ENCODE peak calls at places on chromosomes 16 and 17, in eight cellular contexts. One of them, this sample, is unnamed.
A peak's percentile ranks its signal among the peaks of the same experiment; 100 is the strongest.

GRCh38 chr16:14378684-14379467 is 251.2 kb downstream of the PARN start:
- DNase-seq in neural progenitor cell: no peak
- DNase-seq in COR-L47: no peak
- DNase-seq in NCI-H1694: no peak
- DNase-seq in EL: peak; percentile 83
- DNase-seq in GM06990: no peak
- DNase-seq in central memory CD4-positive, alpha-beta T cell: no peak
- DNase-seq in naive B cell: no peak
- DNase-seq in this sample: no peak

GRCh38 chr17:40312893-40313659 is 4.1 kb downstream of the RARA start:
- DNase-seq in EL: no peak
- DNase-seq in NCI-H1694: no peak
- DNase-seq in GM06990: no peak
- DNase-seq in COR-L47: no peak
- DNase-seq in neural progenitor cell: no peak
- DNase-seq in central memory CD4-positive, alpha-beta T cell: no peak
- DNase-seq in naive B cell: no peak
- DNase-seq in this sample: no peak

GRCh38 chr17:19447085-19447583 is 36.1 kb downstream of the RNF112 start:
- DNase-seq in naive B cell: peak; percentile 68
- DNase-seq in GM06990: no peak
- DNase-seq in NCI-H1694: peak; percentile 83
- DNase-seq in neural progenitor cell: peak; percentile 79
- DNase-seq in central memory CD4-positive, alpha-beta T cell: peak; percentile 71
- DNase-seq in COR-L47: peak; percentile 35
- DNase-seq in EL: peak; percentile 75
- DNase-seq in this sample: peak; percentile 47

GRCh38 chr17:3565143-3565542 is 7.5 kb upstream of the TRPV3 start:
- DNase-seq in COR-L47: no peak
- DNase-seq in EL: no peak
- DNase-seq in GM06990: no peak
- DNase-seq in neural progenitor cell: no peak
- DNase-seq in central memory CD4-positive, alpha-beta T cell: no peak
- DNase-seq in NCI-H1694: no peak
- DNase-seq in naive B cell: no peak
- DNase-seq in this sample: no peak

GRCh38 chr17:47875011-47875471 is 21.0 kb upstream of the SP2 start:
- DNase-seq in NCI-H1694: no peak
- DNase-seq in neural progenitor cell: no peak
- DNase-seq in COR-L47: no peak
- DNase-seq in central memory CD4-positive, alpha-beta T cell: no peak
- DNase-seq in EL: peak; percentile 62
- DNase-seq in naive B cell: no peak
- DNase-seq in GM06990: no peak
- DNase-seq in this sample: no peak

GRCh38 chr16:87854053-87854906 is 15.0 kb downstream of the SLC7A5 start:
- DNase-seq in GM06990: no peak
- DNase-seq in COR-L47: no peak
- DNase-seq in naive B cell: no peak
- DNase-seq in central memory CD4-positive, alpha-beta T cell: no peak
- DNase-seq in EL: no peak
- DNase-seq in neural progenitor cell: no peak
- DNase-seq in NCI-H1694: no peak
- DNase-seq in this sample: peak; percentile 30

GRCh38 chr17:15133143-15133542 is 132.0 kb downstream of the PMP22 start:
- DNase-seq in NCI-H1694: no peak
- DNase-seq in central memory CD4-positive, alpha-beta T cell: no peak
- DNase-seq in naive B cell: no peak
- DNase-seq in GM06990: no peak
- DNase-seq in EL: no peak
- DNase-seq in neural progenitor cell: no peak
- DNase-seq in COR-L47: no peak
- DNase-seq in this sample: no peak

GRCh38 chr17:49565948-49566491 is 9.7 kb upstream of the NXPH3 start:
- DNase-seq in EL: no peak
- DNase-seq in COR-L47: peak; percentile 16
- DNase-seq in naive B cell: no peak
- DNase-seq in neural progenitor cell: no peak
- DNase-seq in central memory CD4-positive, alpha-beta T cell: no peak
- DNase-seq in NCI-H1694: no peak
- DNase-seq in GM06990: no peak
- DNase-seq in this sample: no peak

GRCh38 chr17:38731526-38732294 is 1.6 kb downstream of the CISD3 start:
- DNase-seq in central memory CD4-positive, alpha-beta T cell: no peak
- DNase-seq in GM06990: no peak
- DNase-seq in neural progenitor cell: no peak
- DNase-seq in EL: no peak
- DNase-seq in COR-L47: no peak
- DNase-seq in NCI-H1694: no peak
- DNase-seq in naive B cell: no peak
- DNase-seq in this sample: no peak

GRCh38 chr17:28563475-28563874 is 7.8 kb downstream of the PIGS start:
- DNase-seq in naive B cell: no peak
- DNase-seq in EL: peak; percentile 90
- DNase-seq in COR-L47: no peak
- DNase-seq in neural progenitor cell: no peak
- DNase-seq in GM06990: no peak
- DNase-seq in NCI-H1694: no peak
- DNase-seq in central memory CD4-positive, alpha-beta T cell: no peak
- DNase-seq in this sample: no peak

GRCh38 chr16:28181557-28181914 is 30.2 kb downstream of the XPO6 start:
- DNase-seq in COR-L47: no peak
- DNase-seq in NCI-H1694: no peak
- DNase-seq in neural progenitor cell: no peak
- DNase-seq in central memory CD4-positive, alpha-beta T cell: no peak
- DNase-seq in GM06990: no peak
- DNase-seq in EL: peak; percentile 97
- DNase-seq in naive B cell: no peak
- DNase-seq in this sample: no peak

GRCh38 chr16:83974475-83974874 is 6.4 kb downstream of the NECAB2 start:
- DNase-seq in neural progenitor cell: no peak
- DNase-seq in central memory CD4-positive, alpha-beta T cell: no peak
- DNase-seq in NCI-H1694: no peak
- DNase-seq in COR-L47: no peak
- DNase-seq in naive B cell: no peak
- DNase-seq in EL: no peak
- DNase-seq in GM06990: no peak
- DNase-seq in this sample: no peak

GRCh38 chr16:53773881-53774280 is 69.9 kb downstream of the FTO start:
- DNase-seq in EL: no peak
- DNase-seq in central memory CD4-positive, alpha-beta T cell: no peak
- DNase-seq in neural progenitor cell: no peak
- DNase-seq in GM06990: no peak
- DNase-seq in NCI-H1694: no peak
- DNase-seq in COR-L47: no peak
- DNase-seq in naive B cell: no peak
- DNase-seq in this sample: no peak

GRCh38 chr16:70253291-70254094 is 1.8 kb upstream of the EXOSC6 start:
- DNase-seq in COR-L47: no peak
- DNase-seq in central memory CD4-positive, alpha-beta T cell: peak; percentile 14
- DNase-seq in GM06990: no peak
- DNase-seq in EL: peak; percentile 53
- DNase-seq in NCI-H1694: no peak
- DNase-seq in neural progenitor cell: peak; percentile 67
- DNase-seq in naive B cell: peak; percentile 24
- DNase-seq in this sample: peak; percentile 13

GRCh38 chr16:57185446-57185944 is 344 bp downstream of the PSME3IP1 start:
- DNase-seq in neural progenitor cell: peak; percentile 67
- DNase-seq in COR-L47: peak; percentile 34
- DNase-seq in GM06990: no peak
- DNase-seq in EL: peak; percentile 64
- DNase-seq in NCI-H1694: peak; percentile 14
- DNase-seq in naive B cell: no peak
- DNase-seq in central memory CD4-positive, alpha-beta T cell: peak; percentile 30
- DNase-seq in this sample: peak; percentile 25

GRCh38 chr16:70428178-70428998 is 10.5 kb downstream of the ST3GAL2 start:
- DNase-seq in naive B cell: no peak
- DNase-seq in COR-L47: peak; percentile 4
- DNase-seq in central memory CD4-positive, alpha-beta T cell: no peak
- DNase-seq in EL: peak; percentile 96
- DNase-seq in NCI-H1694: no peak
- DNase-seq in GM06990: peak; percentile 81
- DNase-seq in neural progenitor cell: peak; percentile 75
- DNase-seq in this sample: peak; percentile 43

GRCh38 chr16:88985521-88985920 is 8.5 kb upstream of the CBFA2T3 start:
- DNase-seq in NCI-H1694: no peak
- DNase-seq in naive B cell: no peak
- DNase-seq in GM06990: no peak
- DNase-seq in EL: no peak
- DNase-seq in COR-L47: no peak
- DNase-seq in central memory CD4-positive, alpha-beta T cell: no peak
- DNase-seq in neural progenitor cell: no peak
- DNase-seq in this sample: no peak

GRCh38 chr17:81427446-81428120 is 32.3 kb downstream of the BAHCC1 start:
- DNase-seq in NCI-H1694: peak; percentile 76
- DNase-seq in naive B cell: no peak
- DNase-seq in EL: no peak
- DNase-seq in neural progenitor cell: peak; percentile 58
- DNase-seq in COR-L47: peak; percentile 93
- DNase-seq in central memory CD4-positive, alpha-beta T cell: no peak
- DNase-seq in GM06990: no peak
- DNase-seq in this sample: no peak

This sample was measured in stimulated activated naive CD4-positive, alpha-beta T cell treated with Interleukin-2 at 50 U/mL for 16 hours.